ENCODE peak calls at places on chromosomes 5 and 9, in four cellular contexts. One of them, this sample, is unnamed.

GRCh38 chr5:92208265-92208664 is 825.1 kb upstream of the ARRDC3 start:
- DNase-seq in GM19239: no peak
- DNase-seq in endothelial cell: no peak
- DNase-seq in HuH-7.5: no peak
- DNase-seq in this sample: no peak

GRCh38 chr5:96125335-96125891 is 163.8 kb upstream of the ELL2 start:
- DNase-seq in GM19239: no peak
- DNase-seq in endothelial cell: no peak
- DNase-seq in HuH-7.5: no peak
- DNase-seq in this sample: no peak

GRCh38 chr5:36965179-36965578 is 88.6 kb downstream of the NIPBL start:
- DNase-seq in GM19239: no peak
- DNase-seq in endothelial cell: no peak
- DNase-seq in HuH-7.5: no peak
- DNase-seq in this sample: no peak

GRCh38 chr5:173012882-173013281 is 29.3 kb downstream of the ATP6V0E1 start:
- DNase-seq in GM19239: no peak
- DNase-seq in endothelial cell: no peak
- DNase-seq in HuH-7.5: no peak
- DNase-seq in this sample: no peak

GRCh38 chr5:160118349-160119141 is 705 bp downstream of the PWWP2A start:
- DNase-seq in GM19239: peak
- DNase-seq in endothelial cell: no peak
- DNase-seq in HuH-7.5: peak
- DNase-seq in this sample: peak

GRCh38 chr5:132662925-132663770 is 5.2 kb downstream of the IL13 start:
- DNase-seq in GM19239: peak
- DNase-seq in endothelial cell: no peak
- DNase-seq in HuH-7.5: no peak
- DNase-seq in this sample: no peak

GRCh38 chr9:70120834-70121510 is 77.3 kb downstream of the MAMDC2 start:
- DNase-seq in GM19239: no peak
- DNase-seq in endothelial cell: no peak
- DNase-seq in HuH-7.5: no peak
- DNase-seq in this sample: no peak

GRCh38 chr9:116094846-116095245 is 58.7 kb upstream of the PAPPA start:
- DNase-seq in GM19239: no peak
- DNase-seq in endothelial cell: no peak
- DNase-seq in HuH-7.5: no peak
- DNase-seq in this sample: no peak

GRCh38 chr5:93340881-93341280 is 240.1 kb downstream of the NR2F1-AS1 start:
- DNase-seq in GM19239: no peak
- DNase-seq in endothelial cell: no peak
- DNase-seq in HuH-7.5: no peak
- DNase-seq in this sample: no peak

GRCh38 chr5:64865662-64866061 is 96.9 kb downstream of the CWC27 start:
- DNase-seq in GM19239: no peak
- DNase-seq in endothelial cell: no peak
- DNase-seq in HuH-7.5: no peak
- DNase-seq in this sample: no peak

GRCh38 chr9:131436386-131436785 is 42.5 kb downstream of the PRRC2B start:
- DNase-seq in GM19239: no peak
- DNase-seq in endothelial cell: no peak
- DNase-seq in HuH-7.5: no peak
- DNase-seq in this sample: no peak

GRCh38 chr9:100368672-100369071 is 15.9 kb upstream of the TEX10 start:
- DNase-seq in GM19239: no peak
- DNase-seq in endothelial cell: no peak
- DNase-seq in HuH-7.5: no peak
- DNase-seq in this sample: no peak

GRCh38 chr9:94788706-94789105 is 62.2 kb downstream of the AOPEP start:
- DNase-seq in GM19239: no peak
- DNase-seq in endothelial cell: no peak
- DNase-seq in HuH-7.5: no peak
- DNase-seq in this sample: no peak

GRCh38 chr5:178373711-178374110 is 141.1 kb upstream of the PHYKPL start:
- DNase-seq in GM19239: no peak
- DNase-seq in endothelial cell: no peak
- DNase-seq in HuH-7.5: no peak
- DNase-seq in this sample: no peak

GRCh38 chr5:178674334-178674733 is 47.5 kb upstream of the CLK4 start:
- DNase-seq in GM19239: no peak
- DNase-seq in endothelial cell: no peak
- DNase-seq in HuH-7.5: no peak
- DNase-seq in this sample: no peak

GRCh38 chr5:80098951-80099350 is 63.8 kb downstream of the THBS4 start:
- DNase-seq in GM19239: no peak
- DNase-seq in endothelial cell: no peak
- DNase-seq in HuH-7.5: no peak
- DNase-seq in this sample: no peak

GRCh38 chr9:81848472-81848871 is 79.8 kb upstream of the SPATA31D4 start:
- DNase-seq in GM19239: no peak
- DNase-seq in endothelial cell: no peak
- DNase-seq in HuH-7.5: no peak
- DNase-seq in this sample: no peak

GRCh38 chr9:114652776-114653555 is 4.6 kb downstream of the TEX53 start:
- DNase-seq in GM19239: no peak
- DNase-seq in endothelial cell: no peak
- DNase-seq in HuH-7.5: no peak
- DNase-seq in this sample: no peak

GRCh38 chr5:35092703-35093102 is 45.0 kb upstream of the AGXT2 start:
- DNase-seq in GM19239: no peak
- DNase-seq in endothelial cell: no peak
- DNase-seq in HuH-7.5: no peak
- DNase-seq in this sample: no peak

GRCh38 chr9:21077842-21078241 is at the start of gene IFNB1:
- DNase-seq in GM19239: no peak
- DNase-seq in endothelial cell: no peak
- DNase-seq in HuH-7.5: no peak
- DNase-seq in this sample: no peak

GRCh38 chr9:37262410-37262809 is 142.0 kb downstream of the ZCCHC7 start:
- DNase-seq in GM19239: no peak
- DNase-seq in endothelial cell: peak
- DNase-seq in HuH-7.5: no peak
- DNase-seq in this sample: no peak

GRCh38 chr5:54207566-54207965 is 102.8 kb downstream of the ARL15 start:
- DNase-seq in GM19239: no peak
- DNase-seq in endothelial cell: no peak
- DNase-seq in HuH-7.5: no peak
- DNase-seq in this sample: no peak

GRCh38 chr9:97615439-97616072 is 17.6 kb downstream of the TSTD2 start:
- DNase-seq in GM19239: no peak
- DNase-seq in endothelial cell: peak
- DNase-seq in HuH-7.5: peak
- DNase-seq in this sample: peak

GRCh38 chr5:56851258-56851941 is 36.1 kb downstream of the MAP3K1 start:
- DNase-seq in GM19239: no peak
- DNase-seq in endothelial cell: no peak
- DNase-seq in HuH-7.5: no peak
- DNase-seq in this sample: no peak

GRCh38 chr9:102867488-102867887 is 127.6 kb upstream of the CYLC2 start:
- DNase-seq in GM19239: no peak
- DNase-seq in endothelial cell: no peak
- DNase-seq in HuH-7.5: no peak
- DNase-seq in this sample: no peak

GRCh38 chr5:177468329-177469058 is 4.9 kb downstream of the DBN1 start:
- DNase-seq in GM19239: no peak
- DNase-seq in endothelial cell: no peak
- DNase-seq in HuH-7.5: no peak
- DNase-seq in this sample: no peak